ENCODE peak calls at places on chromosomes 2 and 18, in four cellular contexts. Y, L, H and K are unnamed samples.

GRCh38 chr2:101781730-101782426 is 84.4 kb downstream of the MAP4K4 start:
- DNase-seq in Y (no peak), H (peak), L (no peak), K (peak)

GRCh38 chr2:215619022-215619958 is 183.4 kb upstream of the FN1 start:
- DNase-seq in Y (peak), L (no peak), H (peak), K (peak)

GRCh38 chr2:119683717-119684443 is 4.9 kb downstream of the TMEM177 start:
- DNase-seq in L (no peak), H (no peak), Y (no peak), K (peak)

GRCh38 chr2:133418671-133419070 is 149.6 kb downstream of the NCKAP5 start:
- DNase-seq in L (no peak), Y (no peak), H (no peak), K (no peak)

GRCh38 chr18:24368749-24369148 is 28.9 kb downstream of the OSBPL1A start:
- DNase-seq in Y (no peak), H (no peak), L (no peak), K (no peak)

GRCh38 chr2:112000399-112001135 is 54.5 kb upstream of the TMEM87B start:
- DNase-seq in L (no peak), Y (no peak), H (no peak), K (no peak)

GRCh38 chr2:65724752-65725151 is 292.4 kb upstream of the SPRED2 start:
- DNase-seq in Y (no peak), L (no peak), H (no peak), K (no peak)

GRCh38 chr2:60556998-60557955 is 3.8 kb upstream of the BCL11A start:
- DNase-seq in H (peak), Y (no peak), L (no peak), K (peak)

GRCh38 chr18:68623342-68623741 is 91.6 kb downstream of the TMX3 start:
- DNase-seq in L (peak), H (peak), Y (peak), K (peak)

GRCh38 chr2:162328424-162329157 is 10.1 kb upstream of the IFIH1 start:
- DNase-seq in H (no peak), Y (no peak), L (no peak), K (no peak)

GRCh38 chr2:4628931-4629565 is 925.7 kb downstream of the DCDC2C start:
- DNase-seq in H (peak), Y (no peak), L (no peak), K (peak)